ENCODE peak calls at places on chromosome 13, in four cellular contexts. O is SHP77, J is cortex of kidney, E is M059J. K is an unnamed sample.

GRCh38 chr13:76795701-76796695 is 90.2 kb downstream of the KCTD12 start:
- DNase-seq in O (no peak), E (peak), J (no peak), K (no peak)

GRCh38 chr13:65653548-65654078 is 1576.5 kb downstream of the PCDH9 start:
- DNase-seq in E (no peak), J (no peak), O (no peak), K (no peak)

GRCh38 chr13:74868044-74868443 is 613.9 kb downstream of the TBC1D4 start:
- DNase-seq in E (peak), O (no peak), J (no peak), K (peak)

GRCh38 chr13:28344163-28344562 is 150.8 kb downstream of the FLT1 start:
- DNase-seq in O (no peak), E (no peak), J (no peak), K (no peak)

GRCh38 chr13:52061587-52061986 is 37.1 kb downstream of the UTP14C start:
- DNase-seq in E (no peak), O (no peak), J (no peak), K (no peak)

GRCh38 chr13:31896427-31896826 is 135.1 kb upstream of the FRY start:
- DNase-seq in E (peak), J (no peak), O (no peak), K (peak)

GRCh38 chr13:20882206-20882605 is 20.3 kb downstream of the XPO4 start:
- DNase-seq in O (no peak), E (peak), J (no peak), K (peak)

GRCh38 chr13:39776439-39776838 is 121.0 kb downstream of the COG6 start:
- DNase-seq in E (peak), J (no peak), O (no peak), K (peak)

GRCh38 chr13:24081388-24081787 is 79.1 kb upstream of the SPATA13 start:
- DNase-seq in E (no peak), J (no peak), O (no peak), K (no peak)

GRCh38 chr13:91406619-91407018 is 8.2 kb downstream of the GPC5 start:
- DNase-seq in O (peak), J (no peak), E (peak), K (peak)

GRCh38 chr13:25872871-25873607 is 178.8 kb downstream of the SHISA2 start:
- DNase-seq in J (no peak), O (no peak), E (no peak), K (peak)

GRCh38 chr13:39773833-39774232 is 118.4 kb downstream of the COG6 start:
- DNase-seq in J (no peak), E (peak), O (no peak), K (no peak)

GRCh38 chr13:99158846-99159245 is 41.8 kb upstream of the UBAC2 start:
- DNase-seq in E (no peak), J (no peak), O (no peak), K (peak)